ENCODE peak calls at places on chromosomes 4 and X, in five cellular contexts. H is HFFc6, F is dermis blood vessel endothelial cell, S is AML-193, Q is iris pigment epithelial cell. V is an unnamed sample.

GRCh38 chr4:112225157-112225556 is 6.4 kb upstream of the AP1AR start:
- DNase-seq in H (no peak), F (no peak), S (no peak), Q (no peak), V (no peak)

GRCh38 chr4:158729716-158730559 is 6.7 kb upstream of the PPID start:
- DNase-seq in H (peak; percentile 68), F (peak; percentile 85), S (peak; percentile 51), Q (peak; percentile 71), V (no peak)

GRCh38 chr4:78432896-78433295 is 118.7 kb upstream of the ANXA3 start:
- DNase-seq in H (peak; percentile 63), F (no peak), S (no peak), Q (peak; percentile 76), V (no peak)

GRCh38 chr4:141636771-141637460 is 533 bp downstream of the IL15 start:
- DNase-seq in H (peak; percentile 47), F (peak; percentile 53), S (no peak), Q (peak; percentile 67), V (no peak)

GRCh38 chr4:184649971-184650855 is 675 bp downstream of the PRIMPOL start:
- DNase-seq in H (peak; percentile 54), F (peak; percentile 65), S (peak; percentile 19), Q (peak; percentile 67), V (no peak)

GRCh38 chr4:75895744-75896314 is 6.4 kb downstream of the PPEF2 start:
- DNase-seq in H (no peak), F (peak; percentile 58), S (peak; percentile 33), Q (peak; percentile 16), V (no peak)

GRCh38 chrX:110665636-110666035 is 130.0 kb downstream of the CHRDL1 start:
- DNase-seq in H (peak; percentile 29), F (peak; percentile 1), S (peak; percentile 13), Q (peak; percentile 23), V (peak; percentile 7)

GRCh38 chr4:40452490-40452813 is 117.3 kb downstream of the CHRNA9 start:
- DNase-seq in H (no peak), F (no peak), S (no peak), Q (no peak), V (no peak)

GRCh38 chr4:123749408-123749807 is 352.8 kb downstream of the SPRY1 start:
- DNase-seq in H (no peak), F (peak; percentile 61), S (no peak), Q (no peak), V (no peak)

GRCh38 chrX:53190363-53190960 is 34.5 kb downstream of the KDM5C start:
- DNase-seq in H (no peak), F (peak; percentile 5), S (no peak), Q (no peak), V (no peak)

GRCh38 chrX:154036513-154036912 is 16.8 kb upstream of the IRAK1 start:
- DNase-seq in H (no peak), F (no peak), S (no peak), Q (no peak), V (no peak)

GRCh38 chr4:8688041-8688907 is 95.7 kb downstream of the CPZ start:
- DNase-seq in H (no peak), F (peak; percentile 59), S (no peak), Q (peak; percentile 14), V (no peak)

GRCh38 chrX:119240356-119240755 is 4.3 kb downstream of the PGRMC1 start:
- DNase-seq in H (peak; percentile 84), F (no peak), S (no peak), Q (peak; percentile 87), V (peak; percentile 53)

GRCh38 chr4:10917475-10918103 is 233.0 kb upstream of the CLNK start:
- DNase-seq in H (no peak), F (peak; percentile 15), S (no peak), Q (no peak), V (no peak)

GRCh38 chr4:20292739-20293138 is 41.0 kb downstream of the SLIT2 start:
- DNase-seq in H (no peak), F (no peak), S (no peak), Q (no peak), V (no peak)

GRCh38 chr4:40842725-40843401 is 93.1 kb downstream of the NSUN7 start:
- DNase-seq in H (no peak), F (no peak), S (no peak), Q (peak; percentile 16), V (no peak)

GRCh38 chrX:3044196-3044595 is 2.9 kb downstream of the ARSF start:
- DNase-seq in H (no peak), F (no peak), S (no peak), Q (no peak), V (no peak)

GRCh38 chr4:181637186-181638105 is 605.8 kb upstream of the TENM3 start:
- DNase-seq in H (peak; percentile 48), F (no peak), S (no peak), Q (peak; percentile 22), V (no peak)

GRCh38 chr4:118398226-118399090 is 45.7 kb upstream of the PRSS12 start:
- DNase-seq in H (no peak), F (no peak), S (peak; percentile 56), Q (no peak), V (no peak)

GRCh38 chr4:128718793-128719192 is 90.7 kb upstream of the JADE1 start:
- DNase-seq in H (peak; percentile 68), F (no peak), S (no peak), Q (peak; percentile 77), V (no peak)

GRCh38 chr4:53014881-53015280 is 152.8 kb downstream of the RASL11B start:
- DNase-seq in H (no peak), F (no peak), S (no peak), Q (no peak), V (no peak)

GRCh38 chr4:98939892-98940298 is 11.0 kb upstream of the EIF4E start:
- DNase-seq in H (peak; percentile 76), F (peak; percentile 79), S (peak; percentile 45), Q (peak; percentile 77), V (no peak)

GRCh38 chrX:40096395-40097091 is 1.2 kb downstream of the BCOR start:
- DNase-seq in H (no peak), F (peak; percentile 64), S (no peak), Q (peak; percentile 62), V (no peak)

GRCh38 chr4:98092833-98093439 is 50.3 kb downstream of the STPG2 start:
- DNase-seq in H (peak; percentile 7), F (peak; percentile 52), S (peak; percentile 26), Q (peak; percentile 31), V (peak; percentile 3)